ENCODE peak calls at places on chromosomes 2 and 18, in six cellular contexts. L, N, W, B, S and J are unnamed samples.

GRCh38 chr2:43448011-43448821 is 147.6 kb downstream of the THADA start:
- DNase-seq in L (no peak), S (no peak), N (no peak), B (no peak), W (no peak), J (no peak)

GRCh38 chr2:100068395-100068794 is 74.0 kb downstream of the AFF3 start:
- DNase-seq in B (no peak), S (no peak), N (no peak), W (no peak), L (no peak), J (no peak)

GRCh38 chr2:172313715-172314341 is 113.6 kb upstream of the ITGA6 start:
- DNase-seq in B (no peak), S (no peak), L (no peak), N (no peak), W (no peak), J (no peak)

GRCh38 chr2:60974652-60975051 is 42.9 kb upstream of the PEX13 start:
- DNase-seq in L (no peak), B (no peak), W (no peak), S (no peak), N (no peak), J (no peak)

GRCh38 chr2:179022685-179023084 is 27.3 kb downstream of the CCDC141 start:
- DNase-seq in L (no peak), N (no peak), S (no peak), W (no peak), B (no peak), J (no peak)

GRCh38 chr2:157334797-157335196 is 9.2 kb upstream of the ERMN start:
- DNase-seq in N (no peak), L (no peak), B (no peak), S (no peak), W (no peak), J (no peak)

GRCh38 chr2:171227066-171227782 is 66.5 kb upstream of the TLK1 start:
- DNase-seq in S (no peak), N (no peak), B (no peak), W (no peak), L (no peak), J (no peak)

GRCh38 chr18:67509711-67510110 is 6.8 kb downstream of the DSEL start:
- DNase-seq in B (no peak), W (no peak), L (no peak), N (no peak), S (no peak), J (no peak)

GRCh38 chr2:43214253-43214652 is 12.2 kb downstream of the ZFP36L2 start:
- DNase-seq in S (no peak), L (no peak), B (no peak), W (no peak), N (no peak), J (peak)

GRCh38 chr18:25735447-25735846 is 355.0 kb downstream of the SS18 start:
- DNase-seq in W (no peak), N (no peak), B (no peak), S (no peak), L (no peak), J (no peak)

GRCh38 chr2:102238039-102238756 is 51.4 kb downstream of the IL1RL2 start:
- DNase-seq in L (no peak), N (no peak), W (no peak), B (no peak), S (no peak), J (no peak)